ENCODE peak calls at places on chromosomes 6 and 20, in six cellular contexts. B is A549, N is IMR-90, Q is GM12878, T is K562, A is HepG2. V is an unnamed sample.

GRCh38 chr20:1761116-1761515 is 103.5 kb upstream of the SIRPG start:
- DNase-seq in N (peak), B (peak), T (no peak), A (no peak), Q (no peak), V (no peak)

GRCh38 chr6:129695373-129696027 is 14.5 kb downstream of the ARHGAP18 start:
- DNase-seq in N (no peak), A (peak), Q (no peak), T (no peak), B (no peak), V (no peak)

GRCh38 chr20:32363492-32363891 is 5.4 kb downstream of the ASXL1 start:
- DNase-seq in T (no peak), A (no peak), N (no peak), Q (no peak), B (no peak), V (no peak)

GRCh38 chr6:104771258-104771832 is 88.4 kb downstream of the HACE1 start:
- DNase-seq in N (peak), T (peak), Q (no peak), B (peak), A (peak), V (peak)

GRCh38 chr20:62507323-62507722 is 31.5 kb upstream of the GATA5 start:
- DNase-seq in Q (no peak), B (no peak), T (peak), N (no peak), A (no peak), V (no peak)

GRCh38 chr20:20612251-20612650 is 100.2 kb downstream of the RALGAPA2 start:
- DNase-seq in B (no peak), A (no peak), Q (no peak), N (no peak), T (no peak), V (no peak)

GRCh38 chr20:42936482-42936881 is 253.2 kb downstream of the PTPRT start:
- DNase-seq in T (no peak), B (no peak), N (no peak), Q (no peak), A (no peak), V (no peak)

GRCh38 chr6:106870069-106870468 is 104.5 kb downstream of the CD24 start:
- DNase-seq in A (peak), T (no peak), N (peak), B (peak), Q (no peak), V (no peak)

GRCh38 chr6:25435397-25435985 is 156.3 kb downstream of the CARMIL1 start:
- DNase-seq in B (no peak), N (no peak), A (no peak), Q (no peak), T (no peak), V (no peak)

GRCh38 chr20:4950841-4951240 is 50.5 kb downstream of the SLC23A2 start:
- DNase-seq in A (no peak), Q (no peak), B (no peak), N (no peak), T (no peak), V (no peak)
- TF ChIP-seq BHLHE40 in A (no peak), Q (no peak), B (no peak), N (no peak), T (no peak), V (no peak)

DNA sequence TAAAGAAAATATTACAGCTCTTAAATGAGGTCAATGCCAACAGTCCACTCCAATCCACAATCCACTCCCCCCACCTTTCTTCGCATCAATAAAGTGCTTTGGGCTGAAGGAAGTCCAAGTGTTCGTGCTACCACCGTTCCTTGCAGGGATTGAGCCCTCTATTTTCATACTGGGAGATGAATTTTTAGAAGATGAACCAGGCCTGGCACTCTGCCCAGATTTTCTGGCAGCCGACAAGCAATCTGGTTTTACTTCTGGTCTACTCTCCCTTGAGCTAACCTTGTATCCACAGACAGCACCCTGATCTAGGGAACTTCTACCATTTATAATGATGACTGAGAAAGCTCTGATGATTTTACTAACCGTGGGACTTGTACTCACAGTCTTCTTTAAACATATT is 72.3 kb downstream of the BTBD9 start:
- DNase-seq in Q (no peak), N (peak), B (peak), T (no peak), A (no peak), V (no peak)
- TF ChIP-seq BHLHE40 in Q (no peak), N (no peak), B (no peak), T (no peak), A (no peak), V (no peak)

GRCh38 chr6:169188051-169188863 is 65.4 kb downstream of the THBS2 start:
- DNase-seq in T (no peak), A (no peak), Q (no peak), B (no peak), N (peak), V (no peak)
- TF ChIP-seq BHLHE40 in T (no peak), A (no peak), Q (no peak), B (no peak), N (peak), V (no peak)

GRCh38 chr6:118968416-118968815 is 33.5 kb upstream of the MCM9 start:
- DNase-seq in A (peak), B (peak), Q (no peak), T (no peak), N (peak), V (peak)
- TF ChIP-seq BHLHE40 in A (no peak), B (no peak), Q (no peak), T (no peak), N (no peak), V (no peak)

GRCh38 chr6:35435075-35435837 is 16.9 kb upstream of the FANCE start:
- DNase-seq in N (no peak), Q (no peak), B (no peak), A (no peak), T (no peak), V (no peak)
- TF ChIP-seq BHLHE40 in N (no peak), Q (no peak), B (no peak), A (no peak), T (no peak), V (no peak)

DNA sequence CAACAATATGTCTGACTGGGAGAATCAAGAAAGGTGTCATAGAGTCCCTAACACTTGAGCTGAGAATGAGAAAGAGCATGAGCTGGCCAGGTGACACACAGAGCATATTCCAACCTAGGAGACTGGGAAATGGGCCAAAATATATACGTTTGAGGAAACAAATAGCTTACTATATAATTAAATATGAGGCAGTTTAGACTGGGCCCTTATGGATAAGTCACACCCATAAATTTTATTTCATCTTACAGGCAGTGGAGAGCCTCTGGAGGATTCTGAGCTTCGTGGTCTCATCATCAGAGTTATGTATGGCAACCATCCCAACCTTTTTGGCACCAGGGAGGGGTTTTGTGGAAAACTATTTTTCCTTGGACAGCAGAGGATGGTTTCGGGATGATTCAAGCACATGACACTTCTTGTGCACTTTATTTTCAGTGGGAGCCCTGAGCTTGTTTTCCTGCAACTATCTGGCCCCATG is 12.9 kb upstream of the NQO2 start:
- DNase-seq in N (peak), T (no peak), A (no peak), Q (no peak), B (no peak), V (no peak)
- TF ChIP-seq BHLHE40 in N (no peak), T (no peak), A (no peak), Q (no peak), B (no peak), V (no peak)

GRCh38 chr6:149095842-149096241 is 221.7 kb upstream of the TAB2 start:
- DNase-seq in B (no peak), N (no peak), Q (no peak), T (no peak), A (no peak), V (no peak)

GRCh38 chr6:149094934-149095341 is 222.6 kb upstream of the TAB2 start:
- DNase-seq in B (no peak), N (peak), A (no peak), T (no peak), Q (no peak), V (no peak)

GRCh38 chr6:149097794-149098193 is 219.7 kb upstream of the TAB2 start:
- DNase-seq in N (no peak), B (no peak), Q (no peak), T (no peak), A (no peak), V (no peak)

GRCh38 chr6:149093643-149094042 is 223.9 kb upstream of the TAB2 start:
- DNase-seq in B (no peak), A (no peak), N (peak), T (no peak), Q (no peak), V (no peak)

GRCh38 chr6:149094156-149094555 is 223.4 kb upstream of the TAB2 start:
- DNase-seq in A (no peak), N (peak), B (no peak), Q (no peak), T (no peak), V (no peak)
- TF ChIP-seq BHLHE40 in A (no peak), N (no peak), B (no peak), Q (no peak), T (no peak), V (no peak)

GRCh38 chr6:30828027-30828962 is 56.0 kb upstream of the DDR1 start:
- DNase-seq in A (peak), B (peak), T (peak), N (peak), Q (no peak), V (peak)
- TF ChIP-seq BHLHE40 in A (no peak), B (no peak), T (peak), N (peak), Q (peak), V (no peak)

GRCh38 chr6:154548130-154548830 is 37.8 kb upstream of the CNKSR3 start:
- DNase-seq in N (peak), T (no peak), B (no peak), Q (no peak), A (no peak), V (peak)
- TF ChIP-seq BHLHE40 in N (no peak), T (no peak), B (no peak), Q (no peak), A (no peak), V (no peak)

V was measured in HEK293T.